ENCODE peak calls at places on chromosomes 5 and 9, in five cellular contexts. J, K, R, L and Y are unnamed samples.

GRCh38 chr5:32339198-32339597 is 26.5 kb upstream of the MTMR12 start:
- DNase-seq in J (no peak), K (peak; percentile 13), R (no peak), L (peak; percentile 16), Y (peak; percentile 70)

GRCh38 chr5:153938131-153938842 is 100.4 kb downstream of the FAM114A2 start:
- DNase-seq in J (no peak), K (peak; percentile 10), R (no peak), L (no peak), Y (no peak)

GRCh38 chr9:127187231-127187956 is 65.0 kb upstream of the ANGPTL2 start:
- DNase-seq in J (no peak), K (peak; percentile 99), R (peak; percentile 95), L (peak; percentile 99), Y (no peak)

GRCh38 chr5:164052536-164053090 is 547.2 kb downstream of the MAT2B start:
- DNase-seq in J (no peak), K (no peak), R (peak; percentile 2), L (peak; percentile 87), Y (no peak)

GRCh38 chr9:136688274-136689107 is 1.2 kb upstream of the AGPAT2 start:
- DNase-seq in J (no peak), K (no peak), R (no peak), L (no peak), Y (no peak)

GRCh38 chr9:91465420-91465819 is 41.8 kb upstream of the NFIL3 start:
- DNase-seq in J (no peak), K (peak; percentile 77), R (no peak), L (peak; percentile 67), Y (no peak)

GRCh38 chr9:121601234-121601633 is 50.2 kb upstream of the DAB2IP start:
- DNase-seq in J (no peak), K (peak; percentile 65), R (no peak), L (no peak), Y (no peak)

GRCh38 chr9:121169094-121169601 is 32.5 kb downstream of the RAB14 start:
- DNase-seq in J (peak; percentile 18), K (peak; percentile 53), R (peak; percentile 18), L (no peak), Y (no peak)

GRCh38 chr9:84174486-84174885 is 166.1 kb downstream of the SLC28A3 start:
- DNase-seq in J (no peak), K (peak; percentile 19), R (no peak), L (no peak), Y (no peak)

GRCh38 chr9:35726876-35727438 is 5.0 kb downstream of the TLN1 start:
- DNase-seq in J (no peak), K (peak; percentile 66), R (peak; percentile 72), L (peak; percentile 51), Y (peak; percentile 64)

GRCh38 chr9:134208981-134209725 is 44.8 kb upstream of the RNU6ATAC start:
- DNase-seq in J (peak; percentile 12), K (no peak), R (no peak), L (no peak), Y (no peak)

GRCh38 chr5:128414469-128414868 is 123.6 kb downstream of the FBN2 start:
- DNase-seq in J (no peak), K (no peak), R (no peak), L (no peak), Y (peak; percentile 23)

GRCh38 chr9:73613092-73613701 is 461.5 kb downstream of the ANXA1 start:
- DNase-seq in J (no peak), K (no peak), R (no peak), L (no peak), Y (no peak)

GRCh38 chr9:122923947-122924346 is 7.4 kb downstream of the ZBTB26 start:
- DNase-seq in J (no peak), K (no peak), R (peak; percentile 77), L (no peak), Y (peak; percentile 49)

GRCh38 chr9:19331877-19332276 is 48.2 kb downstream of the RPS6 start:
- DNase-seq in J (no peak), K (no peak), R (no peak), L (peak; percentile 12), Y (no peak)

GRCh38 chr5:142463880-142464279 is 139.1 kb upstream of the SPRY4 start:
- DNase-seq in J (no peak), K (no peak), R (no peak), L (no peak), Y (no peak)

GRCh38 chr5:11502783-11503182 is 401.5 kb downstream of the CTNND2 start:
- DNase-seq in J (no peak), K (no peak), R (no peak), L (no peak), Y (no peak)

GRCh38 chr9:114184071-114184470 is 28.7 kb downstream of the COL27A1 start:
- DNase-seq in J (no peak), K (peak; percentile 60), R (peak; percentile 47), L (peak; percentile 71), Y (no peak)

GRCh38 chr5:32020271-32020670 is 153.8 kb downstream of the GOLPH3 start:
- DNase-seq in J (no peak), K (no peak), R (no peak), L (no peak), Y (peak; percentile 61)

GRCh38 chr5:168455201-168455600 is 31.1 kb upstream of the RARS1 start:
- DNase-seq in J (no peak), K (no peak), R (no peak), L (no peak), Y (no peak)

GRCh38 chr5:122313001-122313402 is 965 bp downstream of the SNCAIP start:
- DNase-seq in J (peak; percentile 9), K (peak; percentile 76), R (peak; percentile 90), L (peak; percentile 54), Y (no peak)

GRCh38 chr9:124852829-124853531 is at the start of gene WDR38:
- DNase-seq in J (peak; percentile 96), K (peak; percentile 87), R (peak; percentile 65), L (peak; percentile 66), Y (peak; percentile 85)

GRCh38 chr9:76730795-76731194 is 33.4 kb upstream of the PCA3 start:
- DNase-seq in J (no peak), K (no peak), R (no peak), L (no peak), Y (no peak)

GRCh38 chr5:31122998-31123950 is 70.2 kb upstream of the CDH6 start:
- DNase-seq in J (no peak), K (peak; percentile 22), R (no peak), L (peak; percentile 78), Y (no peak)

GRCh38 chr5:112004867-112005532 is 248.0 kb upstream of the NREP start:
- DNase-seq in J (no peak), K (peak; percentile 89), R (peak; percentile 7), L (peak; percentile 92), Y (no peak)

GRCh38 chr5:130282044-130282443 is 377.8 kb downstream of the CHSY3 start:
- DNase-seq in J (no peak), K (peak; percentile 1), R (peak; percentile 22), L (no peak), Y (no peak)

GRCh38 chr5:174773371-174773770 is 49.0 kb downstream of the MSX2 start:
- DNase-seq in J (no peak), K (no peak), R (no peak), L (no peak), Y (no peak)

GRCh38 chr5:483011-483410 is 40.0 kb downstream of the EXOC3 start:
- DNase-seq in J (no peak), K (no peak), R (no peak), L (no peak), Y (no peak)

GRCh38 chr5:176596689-176597416 is 13.1 kb downstream of the GPRIN1 start:
- DNase-seq in J (no peak), K (peak; percentile 51), R (peak; percentile 60), L (no peak), Y (no peak)

GRCh38 chr5:78162253-78162862 is 132.1 kb downstream of the AP3B1 start:
- DNase-seq in J (peak; percentile 37), K (peak; percentile 45), R (peak; percentile 56), L (peak; percentile 44), Y (peak; percentile 78)

GRCh38 chr9:98726735-98727134 is 18.0 kb upstream of the GABBR2 start:
- DNase-seq in J (no peak), K (peak; percentile 75), R (no peak), L (peak; percentile 90), Y (peak; percentile 71)

GRCh38 chr5:93794954-93795353 is 53.6 kb upstream of the POU5F2 start:
- DNase-seq in J (no peak), K (no peak), R (no peak), L (no peak), Y (no peak)

GRCh38 chr5:10567781-10568321 is 4.0 kb downstream of the ANKRD33B start:
- DNase-seq in J (no peak), K (peak; percentile 54), R (no peak), L (peak; percentile 75), Y (no peak)

GRCh38 chr5:149166128-149166527 is 24.8 kb downstream of the ABLIM3 start:
- DNase-seq in J (no peak), K (peak; percentile 88), R (no peak), L (peak; percentile 82), Y (no peak)

GRCh38 chr9:112029921-112030444 is 133.4 kb downstream of the UGCG start:
- DNase-seq in J (no peak), K (peak; percentile 23), R (peak; percentile 86), L (peak; percentile 84), Y (no peak)

GRCh38 chr9:90936380-90936779 is 134.8 kb downstream of the SYK start:
- DNase-seq in J (no peak), K (no peak), R (no peak), L (no peak), Y (no peak)

GRCh38 chr5:156914371-156914737 is 48.7 kb downstream of the TIMD4 start:
- DNase-seq in J (no peak), K (no peak), R (no peak), L (no peak), Y (no peak)
- H3K4me3 ChIP-seq in J (no peak overlapping the region), K (no peak overlapping the region), R (no peak overlapping the region), L (no peak overlapping the region), Y (no peak overlapping the region)

GRCh38 chr5:76855961-76856360 is 6.1 kb downstream of the S100Z start:
- DNase-seq in J (no peak), K (no peak), R (peak; percentile 26), L (no peak), Y (no peak)
- H2AFZ ChIP-seq in J (no peak overlapping the region), K (no peak overlapping the region), R (peak overlapping the region; percentile 74), L (no peak overlapping the region), Y (no peak overlapping the region)

GRCh38 chr5:148042920-148043319 is 20.9 kb upstream of the SPINK5 start:
- DNase-seq in J (no peak), K (no peak), R (no peak), L (no peak), Y (no peak)
- H3K9ac ChIP-seq in J (no peak overlapping the region), K (no peak overlapping the region), R (no peak overlapping the region), L (no peak overlapping the region), Y (no peak overlapping the region)

DNA sequence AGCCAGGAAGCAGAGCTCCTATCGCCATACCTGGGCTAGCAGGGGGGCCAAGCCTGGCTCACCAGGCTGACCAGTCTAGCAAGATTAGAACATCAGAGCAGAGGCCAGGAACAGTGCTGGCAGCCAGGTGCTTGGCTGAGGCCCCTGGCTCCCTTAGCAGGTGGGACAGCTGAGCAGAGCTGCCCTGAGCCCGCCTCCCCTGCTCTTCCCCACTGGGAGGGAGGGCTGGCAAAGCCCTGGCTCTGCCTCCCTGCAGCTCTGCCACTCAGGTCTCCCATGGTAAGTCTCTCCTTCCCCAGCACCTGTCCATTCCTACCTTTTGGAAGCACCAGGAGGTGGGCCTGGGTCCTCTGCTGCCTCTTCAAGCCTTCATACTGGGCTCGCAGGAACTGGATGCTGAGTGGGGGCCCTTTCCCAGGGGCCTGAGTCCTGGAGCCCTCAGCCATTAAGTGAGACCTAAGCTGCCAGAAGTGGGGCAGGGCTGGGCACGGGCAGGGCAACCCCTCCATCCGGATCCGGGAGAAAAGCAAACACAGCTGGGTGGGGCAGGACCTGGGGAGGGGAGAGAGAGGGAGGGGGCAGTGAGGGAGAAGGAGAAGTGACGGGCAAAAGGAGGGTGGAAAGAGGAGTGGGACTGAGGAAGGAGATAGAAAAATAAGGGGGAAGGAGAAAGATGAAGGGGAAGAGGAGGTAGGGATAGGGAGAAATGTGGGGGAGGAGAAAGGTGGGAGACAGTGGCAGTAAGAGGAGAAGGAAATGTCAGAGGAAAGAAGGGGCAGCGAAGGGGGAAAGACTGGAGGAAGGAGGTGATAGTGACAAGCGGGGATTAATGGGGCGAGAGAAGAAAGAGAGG is 662 bp downstream of the C9orf152 start:
- DNase-seq in J (no peak), K (no peak), R (no peak), L (no peak), Y (peak; percentile 37)
- H3K4me3 ChIP-seq in J (no peak overlapping the region), K (no peak overlapping the region), R (no peak overlapping the region), L (no peak overlapping the region), Y (no peak overlapping the region)